ENCODE peak calls at places on chromosomes 6 and 20, in seven cellular contexts. B, T, D, I, X, V and W are unnamed samples.

GRCh38 chr6:170404036-170404435 is 97.5 kb downstream of the FAM120B start:
- DNase-seq in I (no peak), D (no peak), V (no peak), X (no peak), B (no peak), T (no peak), W (no peak)

GRCh38 chr6:38459291-38459690 is 180.4 kb downstream of the BTBD9 start:
- DNase-seq in X (peak; percentile 41), T (peak; percentile 69), I (no peak), V (peak; percentile 82), B (no peak), D (no peak), W (peak; percentile 24)

GRCh38 chr20:25470045-25470444 is 62.6 kb downstream of the GINS1 start:
- DNase-seq in X (peak; percentile 75), V (peak; percentile 9), B (peak; percentile 23), I (peak; percentile 56), T (peak; percentile 25), D (peak; percentile 76), W (peak; percentile 4)

GRCh38 chr20:46002008-46002407 is 6.7 kb upstream of the MMP9 start:
- DNase-seq in V (no peak), I (no peak), X (no peak), D (no peak), B (no peak), T (no peak), W (no peak)

GRCh38 chr6:12331951-12332749 is 42.0 kb downstream of the EDN1 start:
- DNase-seq in X (peak; percentile 79), T (peak; percentile 58), D (no peak), B (no peak), I (no peak), V (peak; percentile 56), W (peak; percentile 81)

GRCh38 chr6:37916149-37916548 is 96.6 kb downstream of the ZFAND3 start:
- DNase-seq in I (no peak), V (no peak), X (no peak), T (no peak), D (no peak), B (no peak), W (peak; percentile 67)

GRCh38 chr6:19159087-19159486 is 678.1 kb upstream of the ID4 start:
- DNase-seq in I (no peak), B (no peak), T (no peak), X (no peak), D (no peak), V (no peak), W (peak; percentile 9)

GRCh38 chr6:124132256-124132655 is 328.6 kb downstream of the NKAIN2 start:
- DNase-seq in V (peak; percentile 25), T (no peak), B (no peak), D (no peak), X (no peak), I (no peak), W (no peak)

GRCh38 chr6:169776379-169776778 is 25.0 kb downstream of the ERMARD start:
- DNase-seq in T (no peak), V (no peak), B (no peak), D (no peak), I (no peak), X (no peak), W (no peak)

GRCh38 chr6:148509789-148510581 is 167.3 kb downstream of the SASH1 start:
- DNase-seq in I (no peak), T (peak; percentile 99), D (no peak), B (no peak), V (peak; percentile 99), X (peak; percentile 65), W (peak; percentile 93)

GRCh38 chr20:7392551-7392950 is 547.7 kb downstream of the HAO1 start:
- DNase-seq in T (no peak), B (peak; percentile 6), X (no peak), V (no peak), D (no peak), I (no peak), W (no peak)

GRCh38 chr20:17854307-17854903 is 114.2 kb downstream of the SNX5 start:
- DNase-seq in X (peak; percentile 76), D (peak; percentile 77), I (no peak), B (no peak), T (peak; percentile 44), V (peak; percentile 53), W (peak; percentile 43)

GRCh38 chr6:31972709-31973350 is 892 bp upstream of the DXO start:
- DNase-seq in B (no peak), I (no peak), D (no peak), X (peak; percentile 11), T (peak; percentile 51), V (peak; percentile 86), W (no peak)

GRCh38 chr6:110188791-110189190 is 8.6 kb downstream of the CDC40 start:
- DNase-seq in I (no peak), X (no peak), V (no peak), T (peak; percentile 31), B (no peak), D (no peak), W (no peak)

GRCh38 chr6:153058291-153058690 is 55.8 kb upstream of the MTRF1L start:
- DNase-seq in T (peak; percentile 58), X (no peak), D (no peak), B (no peak), V (peak; percentile 72), I (no peak), W (no peak)

GRCh38 chr20:15923030-15923776 is 650.0 kb downstream of the KIF16B start:
- DNase-seq in D (no peak), V (no peak), B (no peak), T (no peak), X (no peak), I (no peak), W (no peak)

GRCh38 chr20:46701556-46701955 is 7.9 kb upstream of the SLC2A10 start:
- DNase-seq in V (no peak), B (no peak), I (no peak), T (no peak), D (no peak), X (no peak), W (no peak)

GRCh38 chr6:181049-181654 is 111.1 kb upstream of the DUSP22 start:
- DNase-seq in V (no peak), T (no peak), I (no peak), D (no peak), X (no peak), B (no peak), W (no peak)
- H3K9ac ChIP-seq in V (no peak overlapping the region), T (no peak overlapping the region), I (no peak overlapping the region), D (no peak overlapping the region), X (no peak overlapping the region), B (no peak overlapping the region), W (no peak overlapping the region)

DNA sequence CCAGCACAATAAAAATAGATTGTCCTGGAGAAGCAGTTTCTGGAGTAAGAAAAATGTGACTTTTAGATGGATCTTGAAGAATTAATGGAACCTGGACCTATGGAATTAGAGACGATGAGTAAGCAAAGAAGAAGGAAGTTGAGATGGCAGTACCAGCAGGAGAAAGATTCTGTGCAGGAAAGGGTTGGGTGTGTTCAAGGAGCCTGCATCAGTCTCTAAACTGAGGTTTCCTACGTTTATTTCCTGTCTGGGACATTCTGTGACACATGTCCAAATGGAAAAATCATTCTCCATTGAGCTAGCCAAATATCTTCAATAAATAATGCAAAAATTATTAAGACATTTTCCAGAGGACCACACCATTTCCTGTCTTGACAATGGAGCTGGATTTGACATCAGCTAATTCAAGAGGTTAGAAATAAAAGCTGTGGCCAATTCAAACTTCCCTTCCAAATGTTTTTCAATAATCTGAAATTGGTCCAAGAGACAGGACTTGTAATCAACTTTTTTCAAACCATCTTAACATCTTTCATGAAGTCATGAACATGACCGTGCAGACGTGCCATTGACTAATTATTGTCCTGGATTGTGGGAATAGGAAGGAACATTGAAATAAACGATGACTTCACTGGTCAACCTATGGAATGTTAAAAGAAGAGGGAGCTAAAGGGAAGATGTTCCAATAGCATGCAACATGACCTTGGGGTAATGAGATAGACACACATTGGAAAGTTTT is 198.3 kb downstream of the ZNF217 start:
- DNase-seq in V (no peak), B (no peak), D (no peak), X (no peak), T (no peak), I (no peak), W (peak; percentile 66)
- H3K23ac ChIP-seq in V (no peak overlapping the region), B (no peak overlapping the region), D (no peak overlapping the region), X (no peak overlapping the region), T (no peak overlapping the region), I (no peak overlapping the region), W (no peak overlapping the region)

GRCh38 chr6:43207286-43207685 is 22.0 kb downstream of the DNPH1 start:
- DNase-seq in T (no peak), X (no peak), B (no peak), I (no peak), D (no peak), V (no peak), W (no peak)
- H2AK5ac ChIP-seq in T (no peak overlapping the region), X (no peak overlapping the region), B (no peak overlapping the region), I (no peak overlapping the region), D (no peak overlapping the region), V (no peak overlapping the region), W (no peak overlapping the region)

GRCh38 chr6:158909938-158910337 is 90.1 kb downstream of the RSPH3 start:
- DNase-seq in T (no peak), I (no peak), D (no peak), V (no peak), X (peak; percentile 53), B (no peak), W (no peak)
- H3K9ac ChIP-seq in T (no peak overlapping the region), I (peak overlapping the region; percentile 22), D (no peak overlapping the region), V (no peak overlapping the region), X (no peak overlapping the region), B (no peak overlapping the region), W (no peak overlapping the region)